ENCODE peak calls at places on chromosome 12, in eight cellular contexts. H is upper lobe of right lung, U is heart left ventricle, L is MG63, S is dorsolateral prefrontal cortex, I is left lung, O is foreskin fibroblast, D is cardiac muscle cell. F is an unnamed sample.

GRCh38 chr12:75825686-75826085 is 205.9 kb downstream of the PHLDA1 start:
- DNase-seq in H (no peak), U (no peak), O (peak), S (no peak), D (no peak), L (no peak), I (no peak), F (no peak)

GRCh38 chr12:122870867-122871664 is 24.9 kb downstream of the VPS37B start:
- DNase-seq in O (peak), S (no peak), L (no peak), D (no peak), U (no peak), H (peak), I (no peak), F (no peak)

GRCh38 chr12:113940357-113940756 is 25.8 kb downstream of the RBM19 start:
- DNase-seq in D (no peak), S (no peak), U (no peak), L (no peak), O (no peak), H (no peak), I (no peak), F (no peak)

GRCh38 chr12:120628919-120629318 is 11.5 kb upstream of the CABP1 start:
- DNase-seq in I (no peak), U (no peak), D (peak), L (no peak), S (no peak), H (peak), O (no peak), F (no peak)

GRCh38 chr12:124940143-124940392 is 25.6 kb upstream of the UBC start:
- DNase-seq in H (no peak), L (peak), S (no peak), I (no peak), U (no peak), D (no peak), O (no peak), F (no peak)

GRCh38 chr12:12915654-12916053 is 24.3 kb downstream of the GPRC5A start:
- DNase-seq in D (no peak), I (no peak), U (no peak), H (no peak), O (no peak), S (no peak), L (no peak), F (no peak)

GRCh38 chr12:51992246-51992645 is 14.5 kb upstream of the TAMALIN start:
- DNase-seq in U (no peak), L (no peak), S (no peak), H (no peak), D (no peak), O (no peak), I (no peak), F (no peak)

GRCh38 chr12:91926810-91927209 is 218.8 kb downstream of the BTG1 start:
- DNase-seq in I (no peak), H (no peak), D (no peak), U (no peak), S (no peak), O (peak), L (no peak), F (no peak)

GRCh38 chr12:71645268-71645667 is 18.4 kb downstream of the ZFC3H1 start:
- DNase-seq in L (no peak), U (no peak), O (no peak), H (no peak), S (no peak), I (no peak), D (no peak), F (no peak)

GRCh38 chr12:91778938-91779400 is 366.7 kb downstream of the BTG1 start:
- DNase-seq in S (no peak), U (no peak), H (no peak), I (no peak), O (peak), D (no peak), L (peak), F (no peak)

GRCh38 chr12:113329022-113329790 is 5.7 kb downstream of the SLC8B1 start:
- DNase-seq in H (no peak), U (no peak), S (no peak), L (no peak), I (no peak), D (no peak), O (peak), F (no peak)

GRCh38 chr12:6294533-6295186 is 15.8 kb upstream of the PLEKHG6 start:
- DNase-seq in I (no peak), U (no peak), S (no peak), O (no peak), L (no peak), D (no peak), H (no peak), F (no peak)

GRCh38 chr12:30126944-30127343 is 343.2 kb upstream of the TMTC1 start:
- DNase-seq in L (no peak), H (no peak), I (no peak), S (no peak), D (no peak), U (no peak), O (no peak), F (no peak)

GRCh38 chr12:25526778-25527177 is 26.3 kb downstream of the LMNTD1 start:
- DNase-seq in H (no peak), S (no peak), O (no peak), U (no peak), I (no peak), D (no peak), L (no peak), F (no peak)

DNA sequence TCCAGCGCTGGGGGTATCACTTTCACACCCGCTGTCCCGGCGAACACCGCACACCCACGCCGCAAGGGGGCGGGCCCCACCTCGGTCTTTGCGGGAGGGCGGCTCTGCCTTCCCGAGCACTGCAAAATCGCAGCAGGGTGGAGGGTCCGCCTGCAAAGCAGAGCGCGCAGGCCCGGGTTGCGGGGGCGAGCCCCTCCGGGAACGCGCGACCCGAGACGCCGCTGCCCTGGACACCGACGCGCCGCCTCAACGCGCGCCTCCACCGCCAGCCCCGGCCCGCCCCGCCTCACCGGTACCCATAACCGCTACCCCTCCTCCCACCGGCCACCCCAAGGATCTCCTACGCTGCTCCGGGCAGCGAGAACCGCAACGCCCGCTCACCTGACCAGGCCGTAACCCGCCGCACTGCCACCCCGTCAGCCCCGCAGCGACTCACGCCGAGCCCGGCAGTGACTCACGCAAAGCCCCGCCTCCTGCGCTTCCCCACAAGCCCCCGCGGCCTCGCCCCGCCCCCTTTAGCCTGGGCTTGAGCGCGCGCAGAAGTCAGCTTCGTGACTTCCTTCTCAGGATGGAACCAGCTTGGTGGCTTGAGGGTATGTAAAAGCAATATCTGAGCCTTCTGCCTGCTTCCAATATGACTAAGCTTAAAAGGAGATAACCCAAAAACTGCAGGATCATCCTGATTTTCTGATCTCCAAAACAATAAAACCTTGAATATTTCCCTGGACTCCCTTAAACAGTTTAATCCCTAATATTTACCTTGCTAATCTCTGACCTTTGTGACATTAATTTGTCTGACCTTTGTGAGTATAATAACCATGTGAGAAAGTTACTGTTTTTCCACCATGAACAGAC is at the start of gene RPAP3:
- DNase-seq in O (peak), S (peak), I (peak), L (peak), H (peak), D (peak), U (peak), F (peak)
- H3K4me3 ChIP-seq in O (peak), S (peak), I (peak), L (peak), H (peak), D (peak), U (peak), F (peak)

DNA sequence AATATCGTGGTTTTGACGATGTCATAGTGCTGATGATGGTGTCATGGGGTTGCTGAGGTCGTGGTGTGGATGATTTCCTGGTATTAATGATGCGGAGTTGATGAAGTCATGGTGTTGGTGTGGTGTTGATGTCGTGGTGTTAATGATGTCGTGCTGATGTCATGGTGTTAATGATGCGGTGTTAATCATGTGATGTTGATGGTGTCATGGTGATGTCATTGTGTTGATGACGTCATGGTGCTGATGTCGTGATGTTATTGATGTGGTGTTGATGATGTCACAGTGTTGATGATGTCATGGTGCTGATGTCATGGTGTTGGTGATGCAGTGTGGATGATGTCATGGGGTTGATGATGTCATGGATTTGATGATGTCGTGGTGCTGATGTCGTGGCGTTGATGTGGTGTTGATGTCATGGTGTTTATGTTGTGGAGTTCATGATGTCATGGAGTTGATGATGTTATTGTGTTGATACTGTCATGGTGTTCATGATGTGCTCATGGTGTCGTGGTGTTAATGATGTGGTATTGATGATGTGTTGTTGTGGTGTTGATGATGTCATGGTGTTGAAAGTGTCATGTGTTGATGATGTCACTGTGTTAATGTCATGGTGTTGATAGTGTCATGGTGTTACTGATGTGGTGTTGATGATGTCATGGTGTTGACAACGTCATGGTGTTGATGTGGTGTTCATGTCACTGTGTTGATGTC is 48.5 kb upstream of the RIMBP2 start:
- DNase-seq in U (no peak), S (no peak), I (no peak), D (peak), H (no peak), O (no peak), L (peak), F (peak)
- H3K4me3 ChIP-seq in U (no peak), S (no peak), I (no peak), D (no peak), H (no peak), O (no peak), L (no peak), F (no peak)

GRCh38 chr12:65892905-65893304 is 68.6 kb downstream of the HMGA2 start:
- DNase-seq in O (peak), I (no peak), L (peak), D (no peak), S (no peak), H (no peak), U (no peak), F (no peak)

GRCh38 chr12:65894127-65894526 is 69.8 kb downstream of the HMGA2 start:
- DNase-seq in U (no peak), S (no peak), D (no peak), O (no peak), L (no peak), I (no peak), H (no peak), F (no peak)

GRCh38 chr12:65889144-65889880 is 65.0 kb downstream of the HMGA2 start:
- DNase-seq in S (no peak), H (no peak), D (no peak), L (no peak), U (no peak), O (no peak), I (no peak), F (no peak)

GRCh38 chr12:65891987-65892481 is 67.8 kb downstream of the HMGA2 start:
- DNase-seq in D (no peak), L (peak), H (peak), I (no peak), S (peak), O (peak), U (peak), F (no peak)

DNA sequence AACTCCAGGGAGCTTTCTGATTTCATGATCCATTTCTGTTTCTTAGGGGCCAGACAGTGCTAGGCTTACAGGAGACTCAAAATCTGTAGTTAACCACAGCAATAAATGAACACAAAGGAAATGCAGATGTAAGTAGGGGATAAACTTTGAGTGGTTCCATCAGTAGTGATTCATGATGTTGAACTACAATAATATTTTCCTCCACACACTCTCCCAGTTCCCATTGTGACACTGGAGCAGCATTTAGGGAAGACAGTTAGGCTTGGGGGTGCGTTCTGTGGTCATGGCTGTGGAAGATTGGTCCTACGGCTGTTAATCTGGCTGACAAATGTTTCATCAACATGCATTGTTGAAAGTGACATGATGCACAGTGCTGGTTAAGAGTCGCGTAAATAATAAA is 66.9 kb downstream of the HMGA2 start:
- DNase-seq in S (no peak), D (no peak), O (peak), L (no peak), I (no peak), H (no peak), U (no peak), F (no peak)
- H3K4me3 ChIP-seq in S (no peak), D (no peak), O (peak), L (no peak), I (no peak), H (no peak), U (no peak), F (no peak)

DNA sequence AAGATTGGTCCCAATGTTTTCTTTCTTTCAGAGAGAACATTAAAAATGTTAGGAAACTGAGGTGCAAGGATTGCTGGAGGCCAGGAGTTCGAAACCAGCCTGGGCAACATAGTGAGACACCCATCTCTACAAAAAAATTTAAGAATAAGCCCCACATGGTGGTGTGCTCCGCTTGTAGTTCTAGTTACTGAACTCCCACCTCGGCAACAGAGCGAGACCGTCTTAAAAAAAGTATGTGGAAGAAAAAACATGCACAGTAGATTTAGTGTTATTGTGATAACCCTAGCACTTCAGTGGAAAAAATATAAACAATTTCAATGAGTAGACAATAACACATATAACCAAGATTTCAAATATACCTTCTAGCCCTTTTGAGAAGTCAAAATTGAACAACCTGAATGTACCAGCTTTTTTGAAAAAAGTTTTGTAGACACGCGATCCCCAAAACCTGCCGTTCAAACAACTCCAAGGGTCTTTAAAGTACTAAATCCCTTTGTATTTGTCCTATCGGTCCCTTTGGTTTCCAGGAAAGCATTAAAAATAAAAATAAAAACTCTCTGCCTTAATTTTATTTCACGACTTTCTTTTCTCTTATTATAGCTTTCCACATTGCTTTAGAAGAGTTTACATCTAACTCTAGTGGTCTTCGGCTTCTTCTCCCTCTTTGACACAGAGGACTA is 1.0 kb upstream of the ANO6 start:
- DNase-seq in S (no peak), H (no peak), O (no peak), D (no peak), U (no peak), L (no peak), I (no peak), F (no peak)
- H3K4me3 ChIP-seq in S (peak), H (peak), O (peak), D (peak), U (peak), L (peak), I (peak), F (peak)

F was measured in Jurkat, Clone E6-1.